ENCODE peak calls at places on chromosome 21, in six cellular contexts. H is stomach, F is upper lobe of right lung, J is sigmoid colon, M is left ventricle myocardium inferior, T is mammary epithelial cell. I is an unnamed sample.

GRCh38 chr21:17513214-17514123 is 626 bp downstream of the CXADR start:
- DNase-seq in H (peak; percentile 52), F (peak; percentile 77), J (no peak), M (no peak), T (peak; percentile 52), I (peak; percentile 21)

GRCh38 chr21:27590271-27590670 is 623.4 kb upstream of the ADAMTS5 start:
- DNase-seq in H (no peak), F (no peak), J (no peak), M (peak; percentile 31), T (no peak), I (peak; percentile 36)

GRCh38 chr21:29403291-29403690 is 104.6 kb downstream of the BACH1 start:
- DNase-seq in H (no peak), F (no peak), J (no peak), M (no peak), T (no peak), I (no peak)

GRCh38 chr21:34558166-34558565 is 46.2 kb upstream of the KCNE1 start:
- DNase-seq in H (no peak), F (no peak), J (no peak), M (no peak), T (peak; percentile 88), I (no peak)

GRCh38 chr21:44734841-44735240 is 23.5 kb upstream of the TSPEAR start:
- DNase-seq in H (no peak), F (no peak), J (no peak), M (no peak), T (no peak), I (no peak)

GRCh38 chr21:34545079-34545884 is 33.3 kb upstream of the KCNE1 start:
- DNase-seq in H (no peak), F (peak; percentile 81), J (peak; percentile 76), M (no peak), T (peak; percentile 25), I (no peak)

GRCh38 chr21:36606292-36606982 is 92.5 kb upstream of the SIM2 start:
- DNase-seq in H (no peak), F (no peak), J (no peak), M (no peak), T (no peak), I (no peak)

GRCh38 chr21:45469273-45470086 is 64.5 kb downstream of the COL18A1 start:
- DNase-seq in H (no peak), F (peak; percentile 67), J (no peak), M (peak; percentile 18), T (no peak), I (peak; percentile 48)

GRCh38 chr21:46294647-46295176 is 8.6 kb downstream of the YBEY start:
- DNase-seq in H (no peak), F (no peak), J (no peak), M (peak; percentile 29), T (no peak), I (peak; percentile 33)

GRCh38 chr21:26471116-26471505 is 102.0 kb downstream of the CYYR1 start:
- DNase-seq in H (no peak), F (no peak), J (no peak), M (no peak), T (no peak), I (no peak)

GRCh38 chr21:26849428-26850115 is 4.4 kb upstream of the ADAMTS1 start:
- DNase-seq in H (no peak), F (no peak), J (no peak), M (no peak), T (peak; percentile 37), I (no peak)

GRCh38 chr21:15695241-15695640 is 34.5 kb upstream of the USP25 start:
- DNase-seq in H (no peak), F (no peak), J (no peak), M (no peak), T (no peak), I (no peak)

GRCh38 chr21:45863751-45864150 is 117.8 kb upstream of the COL6A1 start:
- DNase-seq in H (no peak), F (no peak), J (no peak), M (no peak), T (no peak), I (no peak)

GRCh38 chr21:43815107-43815742 is 25.8 kb downstream of the RRP1 start:
- DNase-seq in H (no peak), F (no peak), J (no peak), M (no peak), T (no peak), I (no peak)

GRCh38 chr21:28375708-28376385 is 616.8 kb downstream of the LTN1 start:
- DNase-seq in H (no peak), F (no peak), J (no peak), M (no peak), T (no peak), I (no peak)

GRCh38 chr21:46098303-46099141 is 610 bp downstream of the COL6A2 start:
- DNase-seq in H (peak; percentile 20), F (peak; percentile 64), J (peak; percentile 78), M (peak; percentile 34), T (no peak), I (peak; percentile 46)

GRCh38 chr21:33943293-33943692 is 27.7 kb upstream of the ATP5PO start:
- DNase-seq in H (no peak), F (no peak), J (no peak), M (no peak), T (peak; percentile 38), I (no peak)

GRCh38 chr21:44697811-44698734 is 1.1 kb downstream of the KRTAP10-12 start:
- DNase-seq in H (no peak), F (no peak), J (no peak), M (no peak), T (no peak), I (no peak)

GRCh38 chr21:23801292-23801691 is 1806.0 kb downstream of the MRPL39 start:
- DNase-seq in H (no peak), F (no peak), J (no peak), M (no peak), T (no peak), I (no peak)

GRCh38 chr21:44930543-44930981 is 9.3 kb upstream of the SLX9 start:
- DNase-seq in H (no peak), F (peak; percentile 73), J (no peak), M (peak; percentile 37), T (no peak), I (no peak)

GRCh38 chr21:44013380-44014088 is 1.4 kb downstream of the TRAPPC10 start:
- DNase-seq in H (no peak), F (no peak), J (no peak), M (no peak), T (peak; percentile 35), I (no peak)

GRCh38 chr21:31612889-31613785 is 46.4 kb upstream of the SOD1 start:
- DNase-seq in H (no peak), F (peak; percentile 70), J (no peak), M (no peak), T (peak; percentile 14), I (no peak)

GRCh38 chr21:34135330-34135729 is 62.0 kb downstream of the MRPS6 start:
- DNase-seq in H (no peak), F (no peak), J (no peak), M (no peak), T (no peak), I (no peak)

GRCh38 chr21:27812279-27812678 is 845.4 kb upstream of the ADAMTS5 start:
- DNase-seq in H (no peak), F (no peak), J (no peak), M (no peak), T (peak; percentile 42), I (no peak)

GRCh38 chr21:45509566-45510465 is 32.4 kb downstream of the SLC19A1 start:
- DNase-seq in H (no peak), F (peak; percentile 62), J (peak; percentile 60), M (peak; percentile 9), T (no peak), I (no peak)

GRCh38 chr21:46509760-46510159 is 51.1 kb downstream of the DIP2A start:
- DNase-seq in H (peak; percentile 95), F (no peak), J (no peak), M (no peak), T (peak; percentile 26), I (no peak)

GRCh38 chr21:45655071-45655470 is 11.5 kb downstream of the PCBP3 start:
- DNase-seq in H (no peak), F (no peak), J (no peak), M (no peak), T (no peak), I (no peak)

GRCh38 chr21:42312626-42313104 is 2.5 kb downstream of the TFF3 start:
- DNase-seq in H (no peak), F (no peak), J (no peak), M (no peak), T (no peak), I (no peak)
- H3K27ac ChIP-seq in H (no peak overlapping the region), F (no peak overlapping the region), J (no peak overlapping the region), M (no peak overlapping the region), T (no peak overlapping the region), I (no peak overlapping the region)

GRCh38 chr21:38929652-38930051 is 123.9 kb downstream of the ETS2 start:
- DNase-seq in H (no peak), F (no peak), J (peak; percentile 14), M (no peak), T (no peak), I (no peak)
- H3K4me1 ChIP-seq in H (peaks cover 6% of the 10 kb centered on the region), F (peaks cover 27% of the 10 kb centered on the region), J (peaks cover 19% of the 10 kb centered on the region), M (peaks cover 22% of the 10 kb centered on the region), T (peaks cover 10% of the 10 kb centered on the region), I (peaks cover 17% of the 10 kb centered on the region)

DNA sequence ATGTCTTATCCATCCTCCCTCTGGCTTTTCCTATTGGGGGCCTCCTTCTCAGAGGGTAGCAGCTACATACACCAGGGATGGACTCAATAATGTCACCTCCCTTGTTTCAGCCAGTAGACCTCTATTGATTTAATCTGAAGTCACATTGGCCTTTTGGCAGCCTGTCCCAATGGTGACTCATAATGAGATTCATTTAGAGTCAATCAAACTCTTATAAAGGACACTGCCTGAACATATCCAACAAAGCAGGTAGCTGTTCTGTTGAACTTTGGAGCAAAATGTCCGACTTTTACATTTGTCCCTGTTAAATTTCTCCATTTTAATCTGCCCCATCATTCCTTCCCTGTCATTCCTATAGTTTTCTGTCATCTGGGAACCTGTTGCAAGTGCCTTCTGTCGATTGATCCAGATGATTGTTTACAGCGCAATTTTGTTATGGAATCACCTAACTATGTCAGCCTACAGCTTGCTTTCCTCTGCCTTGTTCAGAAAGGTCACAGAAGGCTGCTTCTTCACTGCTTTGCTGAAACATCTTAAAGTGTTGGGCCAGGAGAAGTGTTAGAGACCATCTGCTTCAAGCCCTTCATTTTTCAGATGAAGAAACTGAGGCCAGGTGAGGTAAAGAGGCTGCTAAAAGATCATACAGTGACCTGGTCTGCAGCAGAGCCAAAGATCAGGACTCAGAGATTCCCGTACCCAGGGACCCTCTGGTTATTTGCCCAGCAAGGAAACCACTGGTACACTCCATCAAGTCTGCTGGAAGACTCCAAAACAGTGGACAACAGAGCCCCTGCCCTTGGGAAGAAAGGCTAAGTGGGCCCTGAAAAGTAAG is 106.0 kb downstream of the ETS2 start:
- DNase-seq in H (no peak), F (no peak), J (no peak), M (no peak), T (no peak), I (no peak)
- H3K27ac ChIP-seq in H (peak overlapping the region; percentile 22), F (no peak overlapping the region), J (peak overlapping the region; percentile 79), M (peak overlapping the region; percentile 86), T (peak overlapping the region; percentile 61), I (peak overlapping the region; percentile 82)

GRCh38 chr21:32921632-32922230 is 104.0 kb upstream of the OLIG2 start:
- DNase-seq in H (peak; percentile 37), F (peak; percentile 72), J (no peak), M (no peak), T (no peak), I (no peak)
- H3K4me1 ChIP-seq in H (no peaks in the 10 kb centered on the region), F (no peaks in the 10 kb centered on the region), J (no peaks in the 10 kb centered on the region), M (no peaks in the 10 kb centered on the region), T (no peaks in the 10 kb centered on the region), I (no peaks in the 10 kb centered on the region)

I was measured in heart left ventricle.